ENCODE peak calls at places on chromosome 7, in four cellular contexts. V, R, I and G are unnamed samples.

GRCh38 chr7:111045469-111045868 is 45.5 kb upstream of the LRRN3 start:
- DNase-seq in V (no peak), R (no peak), I (no peak), G (no peak)

GRCh38 chr7:83301416-83301815 is 138.7 kb upstream of the PCLO start:
- DNase-seq in V (no peak), R (no peak), I (no peak), G (no peak)

GRCh38 chr7:54811925-54812264 is 52.9 kb upstream of the SEC61G start:
- DNase-seq in V (no peak), R (no peak), I (no peak), G (no peak)

GRCh38 chr7:134368851-134369533 is 52.3 kb upstream of the SLC35B4 start:
- DNase-seq in V (no peak), R (no peak), I (no peak), G (no peak)

GRCh38 chr7:265192-265997 is 24.6 kb upstream of the FOXL3 start:
- DNase-seq in V (no peak), R (no peak), I (no peak), G (no peak)

GRCh38 chr7:128909605-128910568 is 622 bp downstream of the KCP start:
- DNase-seq in V (peak), R (no peak), I (no peak), G (peak)

GRCh38 chr7:45975367-45975766 is 54.3 kb upstream of the IGFBP3 start:
- DNase-seq in V (no peak), R (no peak), I (no peak), G (no peak)

GRCh38 chr7:129825005-129825553 is 127.7 kb downstream of the UBE2H start:
- DNase-seq in V (no peak), R (peak), I (peak), G (no peak)

GRCh38 chr7:33742999-33743587 is 162.2 kb upstream of the BMPER start:
- DNase-seq in V (no peak), R (no peak), I (no peak), G (no peak)

GRCh38 chr7:77327067-77327931 is 88.8 kb downstream of the GSAP start:
- DNase-seq in V (peak), R (no peak), I (no peak), G (peak)

GRCh38 chr7:154919324-154920222 is 83.4 kb downstream of the PAXIP1 start:
- DNase-seq in V (no peak), R (no peak), I (no peak), G (no peak)

GRCh38 chr7:151599401-151600227 is 79.9 kb upstream of the RHEB start:
- DNase-seq in V (no peak), R (no peak), I (no peak), G (no peak)

GRCh38 chr7:32069251-32069650 is 956 bp downstream of the PDE1C start:
- DNase-seq in V (no peak), R (no peak), I (no peak), G (no peak)

GRCh38 chr7:3399858-3400257 is 98.8 kb downstream of the SDK1 start:
- DNase-seq in V (no peak), R (peak), I (peak), G (no peak)

GRCh38 chr7:56033671-56034432 is 17.4 kb downstream of the PSPH start:
- DNase-seq in V (peak), R (peak), I (peak), G (no peak)

GRCh38 chr7:148299335-148299734 is 291.2 kb upstream of the C7orf33 start:
- DNase-seq in V (no peak), R (no peak), I (no peak), G (no peak)

GRCh38 chr7:148291799-148292198 is 298.8 kb upstream of the C7orf33 start:
- DNase-seq in V (no peak), R (no peak), I (no peak), G (no peak)

GRCh38 chr7:148299877-148300276 is 290.7 kb upstream of the C7orf33 start:
- DNase-seq in V (no peak), R (no peak), I (no peak), G (no peak)

DNA sequence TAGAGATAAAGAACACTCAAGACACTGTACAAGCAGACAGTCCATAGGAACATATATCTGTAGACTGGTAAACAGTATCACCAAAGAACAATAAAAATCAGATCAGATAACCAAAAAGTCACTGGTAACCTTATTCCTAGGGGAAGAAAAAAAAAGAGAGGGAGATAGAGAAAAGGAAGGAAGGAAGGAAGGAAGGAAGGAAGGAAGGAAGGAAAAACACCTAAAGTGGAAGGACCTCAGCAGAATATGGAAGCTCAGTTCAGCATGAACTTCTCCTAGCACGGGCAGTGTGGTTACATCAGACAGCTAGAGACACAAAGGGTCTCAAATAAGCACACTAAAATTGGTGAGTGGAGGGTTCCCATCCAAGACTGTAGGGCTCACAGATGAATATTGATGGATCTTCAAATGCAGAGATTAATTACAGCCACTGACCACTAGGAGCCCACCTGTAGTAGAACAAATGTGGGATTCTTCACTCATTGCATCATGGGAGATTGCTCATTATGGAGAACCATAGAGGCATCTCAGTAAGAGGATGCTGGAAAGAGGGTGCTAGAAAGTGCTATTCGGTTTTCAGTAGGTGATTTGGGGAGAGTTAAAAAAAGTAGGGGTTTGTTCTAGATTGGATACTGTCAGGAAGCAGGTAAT is 293.4 kb upstream of the C7orf33 start:
- DNase-seq in V (no peak), R (no peak), I (no peak), G (no peak)
- TF ChIP-seq CTCF in V (no peak), R (peak), I (no peak), G (no peak)

GRCh38 chr7:70807650-70808049 is 324.3 kb upstream of the GALNT17 start:
- DNase-seq in V (no peak), R (no peak), I (peak), G (no peak)

GRCh38 chr7:70808876-70809275 is 323.1 kb upstream of the GALNT17 start:
- DNase-seq in V (no peak), R (no peak), I (peak), G (no peak)

GRCh38 chr7:70810558-70811139 is 321.3 kb upstream of the GALNT17 start:
- DNase-seq in V (no peak), R (no peak), I (no peak), G (no peak)

DNA sequence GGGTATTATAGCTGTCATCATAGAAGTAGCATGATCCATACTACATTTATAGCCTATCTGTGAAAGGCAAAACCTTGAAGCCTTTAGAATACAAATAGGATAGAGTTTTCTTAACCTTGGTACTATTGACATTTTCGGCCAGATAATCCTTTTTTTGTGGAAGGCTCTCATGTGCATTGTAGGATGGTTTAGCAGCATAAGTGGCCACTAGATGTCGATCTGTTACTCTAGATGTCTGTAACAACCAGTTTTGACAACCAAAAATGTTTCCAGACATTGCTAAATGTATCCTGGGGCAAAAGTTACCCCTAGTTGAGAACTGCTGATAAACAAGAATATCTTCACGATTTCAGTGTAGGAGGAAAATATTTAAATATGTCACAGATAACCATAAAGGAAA is 319.4 kb upstream of the GALNT17 start:
- DNase-seq in V (no peak), R (no peak), I (no peak), G (no peak)
- TF ChIP-seq CTCF in V (no peak), R (peak), I (peak), G (no peak)

GRCh38 chr7:106112972-106113421 is 885 bp upstream of the SYPL1 start:
- DNase-seq in V (no peak), R (no peak), I (no peak), G (no peak)

GRCh38 chr7:106110238-106110560 is 1.9 kb downstream of the SYPL1 start:
- DNase-seq in V (no peak), R (no peak), I (no peak), G (no peak)

GRCh38 chr7:106111671-106112117 is 418 bp downstream of the SYPL1 start:
- DNase-seq in V (peak), R (no peak), I (no peak), G (peak)

GRCh38 chr7:106110885-106111670 is 1.0 kb downstream of the SYPL1 start:
- DNase-seq in V (no peak), R (no peak), I (peak), G (no peak)

DNA sequence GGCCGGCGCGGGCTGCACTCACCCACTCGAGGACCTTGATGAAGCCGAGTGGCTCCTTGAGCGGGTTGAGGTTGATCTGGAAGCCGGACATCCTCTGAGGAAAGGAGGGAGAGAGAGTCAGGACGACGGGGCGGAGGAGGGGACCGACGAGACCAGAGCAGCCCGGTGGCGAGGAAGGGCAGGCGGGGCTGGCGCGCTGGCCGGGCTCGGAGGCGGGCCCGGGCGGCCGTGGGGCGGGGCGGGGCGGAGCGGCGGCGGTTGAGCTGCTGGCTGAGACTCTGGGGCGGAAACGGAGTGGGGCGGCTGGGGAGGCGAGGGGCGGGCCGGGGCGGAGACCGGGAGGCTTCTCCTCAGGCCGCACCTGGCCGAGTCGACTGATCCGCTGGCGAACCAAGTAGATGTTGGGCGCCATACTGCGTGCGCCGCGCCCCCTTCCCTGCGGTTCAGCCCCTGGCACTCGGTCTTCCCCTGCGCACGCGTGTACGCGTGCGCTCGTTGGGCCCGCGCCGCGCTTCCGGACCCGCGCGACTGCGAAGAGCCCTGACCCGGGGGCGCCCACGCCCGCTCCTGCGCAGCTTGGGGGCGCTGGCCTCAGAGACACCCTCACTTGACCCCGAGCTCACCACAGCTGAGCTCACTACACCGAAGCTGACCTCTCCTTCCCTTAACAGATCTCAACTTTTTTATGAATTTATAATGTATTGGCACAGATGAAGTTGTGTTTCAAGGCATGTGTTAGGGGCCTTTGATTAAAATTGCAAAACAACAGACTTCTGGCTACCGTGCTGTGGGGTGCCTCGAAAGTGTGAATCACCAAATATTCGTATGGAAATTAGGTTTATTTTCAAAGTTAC is at the start of gene SYPL1:
- DNase-seq in V (peak), R (peak), I (peak), G (peak)
- TF ChIP-seq CTCF in V (no peak), R (no peak), I (no peak), G (no peak)

GRCh38 chr7:74657692-74658170 is at the start of gene GTF2I:
- DNase-seq in V (peak), R (no peak), I (no peak), G (no peak)

GRCh38 chr7:74655785-74656420 is 1.6 kb upstream of the GTF2I start:
- DNase-seq in V (no peak), R (no peak), I (no peak), G (no peak)

GRCh38 chr7:74655324-74655723 is 2.2 kb upstream of the GTF2I start:
- DNase-seq in V (no peak), R (no peak), I (no peak), G (no peak)

GRCh38 chr7:74656911-74657691 is 417 bp upstream of the GTF2I start:
- DNase-seq in V (peak), R (peak), I (peak), G (peak)

GRCh38 chr7:74656421-74656910 is 1.1 kb upstream of the GTF2I start:
- DNase-seq in V (no peak), R (peak), I (peak), G (no peak)
- TF ChIP-seq CTCF in V (no peak), R (no peak), I (peak), G (no peak)

GRCh38 chr7:91051966-91052365 is 212.3 kb upstream of the FZD1 start:
- DNase-seq in V (no peak), R (no peak), I (no peak), G (no peak)

GRCh38 chr7:91050677-91051076 is 213.6 kb upstream of the FZD1 start:
- DNase-seq in V (no peak), R (no peak), I (peak), G (no peak)

GRCh38 chr7:91054374-91054773 is 209.9 kb upstream of the FZD1 start:
- DNase-seq in V (no peak), R (no peak), I (no peak), G (no peak)

GRCh38 chr7:91055219-91055618 is 209.0 kb upstream of the FZD1 start:
- DNase-seq in V (no peak), R (no peak), I (no peak), G (no peak)
- TF ChIP-seq CTCF in V (no peak), R (peak), I (no peak), G (no peak)

DNA sequence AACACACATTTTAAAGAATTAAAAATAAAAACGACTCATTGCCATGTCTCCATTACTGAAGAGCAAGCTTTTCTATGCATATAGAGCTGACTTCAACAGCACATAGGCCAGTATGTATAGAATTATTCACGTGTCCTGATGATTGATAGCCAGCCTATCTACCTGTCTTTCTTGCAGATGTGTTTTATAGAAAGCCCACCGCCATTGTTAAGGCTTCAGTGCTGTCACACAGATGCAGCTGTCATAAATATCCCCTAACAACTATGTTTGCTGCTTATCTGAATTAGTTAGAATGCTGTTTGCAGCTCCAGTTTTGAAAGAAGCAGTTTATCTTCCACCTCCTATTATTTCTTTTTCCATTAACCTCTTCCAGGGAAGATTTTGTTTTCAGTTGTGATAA is 235.9 kb downstream of the SLC25A13 start:
- DNase-seq in V (no peak), R (no peak), I (no peak), G (no peak)
- TF ChIP-seq CTCF in V (no peak), R (no peak), I (no peak), G (no peak)

GRCh38 chr7:81676813-81677212 is 93.0 kb downstream of the HGF start:
- DNase-seq in V (no peak), R (no peak), I (peak), G (no peak)
- TF ChIP-seq CTCF in V (no peak), R (no peak), I (no peak), G (no peak)

GRCh38 chr7:18694911-18695310 is 199.4 kb downstream of the HDAC9 start:
- DNase-seq in V (no peak), R (no peak), I (no peak), G (no peak)

GRCh38 chr7:18693826-18694225 is 198.3 kb downstream of the HDAC9 start:
- DNase-seq in V (no peak), R (no peak), I (no peak), G (no peak)

GRCh38 chr7:18689535-18689934 is 194.0 kb downstream of the HDAC9 start:
- DNase-seq in V (no peak), R (no peak), I (no peak), G (no peak)

GRCh38 chr7:18694484-18694883 is 198.9 kb downstream of the HDAC9 start:
- DNase-seq in V (no peak), R (no peak), I (no peak), G (no peak)

DNA sequence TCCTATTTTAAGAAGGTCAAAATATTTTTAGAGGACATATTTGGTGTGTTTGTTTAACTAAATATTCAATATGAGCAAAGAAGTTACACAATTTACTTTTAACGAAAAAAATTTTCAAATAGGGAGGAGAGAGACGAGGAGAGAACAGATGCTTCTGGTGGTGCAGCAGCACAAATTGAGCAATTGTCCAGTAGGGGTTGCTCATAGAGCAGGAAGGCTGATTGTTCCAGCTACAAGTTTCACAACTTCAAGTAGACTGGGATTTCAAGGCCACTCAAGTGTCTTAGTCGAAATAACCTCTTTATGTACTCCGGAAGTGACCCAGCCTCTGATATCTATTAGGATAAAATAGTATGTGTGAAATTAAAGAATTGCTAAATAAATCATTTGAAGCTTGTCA is 197.9 kb downstream of the HDAC9 start:
- DNase-seq in V (no peak), R (no peak), I (peak), G (no peak)
- TF ChIP-seq CTCF in V (no peak), R (peak), I (peak), G (peak)

DNA sequence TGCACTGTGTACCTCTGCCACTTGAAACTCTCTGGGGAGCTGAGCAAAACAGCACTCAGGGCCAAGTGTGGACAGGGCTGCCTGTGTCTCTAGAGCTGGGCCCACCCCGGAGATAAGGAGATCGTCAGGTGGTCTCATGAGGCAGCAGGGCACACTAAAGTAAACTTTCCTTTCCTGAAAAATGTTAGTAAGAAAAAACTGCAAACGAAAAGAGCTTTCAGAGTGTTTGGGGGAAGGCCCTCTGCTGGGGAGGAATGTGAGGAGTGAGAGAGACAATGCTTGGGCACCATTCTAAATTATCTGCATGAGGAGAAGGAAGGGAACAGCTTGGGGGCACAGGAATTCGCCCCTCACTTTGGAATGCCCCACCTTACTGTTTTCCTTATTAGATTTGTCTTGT is 127.7 kb downstream of the ATXN7L1 start:
- DNase-seq in V (no peak), R (no peak), I (no peak), G (no peak)
- TF ChIP-seq CTCF in V (no peak), R (no peak), I (no peak), G (no peak)

GRCh38 chr7:27605689-27606269 is 56.9 kb downstream of the HIBADH start:
- DNase-seq in V (no peak), R (no peak), I (peak), G (no peak)
- TF ChIP-seq CTCF in V (no peak), R (peak), I (peak), G (peak)